ENCODE peak calls at places on chromosomes 12 and 14, in five cellular contexts. One of them, this sample, is unnamed.

GRCh38 chr12:34033628-34034296 is 11.5 kb downstream of the ALG10 start:
- DNase-seq in A549: peak
- DNase-seq in SK-N-SH: peak
- DNase-seq in K562: peak
- DNase-seq in GM12878: no peak
- DNase-seq in this sample: peak

GRCh38 chr12:100168562-100168961 is 25.9 kb upstream of the BLTP3B start:
- DNase-seq in A549: no peak
- DNase-seq in SK-N-SH: no peak
- DNase-seq in K562: no peak
- DNase-seq in GM12878: no peak
- DNase-seq in this sample: no peak

GRCh38 chr12:93451423-93452158 is 9.8 kb upstream of the UBE2N start:
- DNase-seq in A549: no peak
- DNase-seq in GM12878: no peak
- DNase-seq in K562: no peak
- DNase-seq in SK-N-SH: no peak
- DNase-seq in this sample: no peak

GRCh38 chr14:67559639-67560038 is 26.5 kb downstream of the PLEKHH1 start:
- DNase-seq in K562: no peak
- DNase-seq in SK-N-SH: no peak
- DNase-seq in GM12878: no peak
- DNase-seq in A549: no peak
- DNase-seq in this sample: no peak

GRCh38 chr12:24795699-24796385 is 153.1 kb downstream of the BCAT1 start:
- DNase-seq in A549: no peak
- DNase-seq in SK-N-SH: no peak
- DNase-seq in K562: no peak
- DNase-seq in GM12878: no peak
- DNase-seq in this sample: no peak

GRCh38 chr12:118292836-118293235 is 79.9 kb downstream of the TAOK3 start:
- DNase-seq in K562: no peak
- DNase-seq in SK-N-SH: no peak
- DNase-seq in A549: no peak
- DNase-seq in GM12878: no peak
- DNase-seq in this sample: no peak

GRCh38 chr14:95493976-95494375 is 22.5 kb downstream of the SYNE3 start:
- DNase-seq in GM12878: no peak
- DNase-seq in K562: no peak
- DNase-seq in SK-N-SH: no peak
- DNase-seq in A549: no peak
- DNase-seq in this sample: no peak

GRCh38 chr14:81219821-81220487 is 805 bp downstream of the GTF2A1 start:
- DNase-seq in A549: peak
- DNase-seq in K562: peak
- DNase-seq in GM12878: no peak
- DNase-seq in SK-N-SH: peak
- DNase-seq in this sample: peak

GRCh38 chr12:119154435-119154818 is 24.3 kb upstream of the HSPB8 start:
- DNase-seq in K562: peak
- DNase-seq in GM12878: no peak
- DNase-seq in SK-N-SH: peak
- DNase-seq in A549: peak
- DNase-seq in this sample: no peak

GRCh38 chr14:20680843-20681347 is 3.5 kb upstream of the RNASE4 start:
- DNase-seq in GM12878: no peak
- DNase-seq in A549: no peak
- DNase-seq in K562: peak
- DNase-seq in SK-N-SH: no peak
- DNase-seq in this sample: no peak

GRCh38 chr14:36238666-36239363 is 62.3 kb upstream of the PTCSC3 start:
- DNase-seq in K562: no peak
- DNase-seq in A549: no peak
- DNase-seq in GM12878: no peak
- DNase-seq in SK-N-SH: no peak
- DNase-seq in this sample: peak

GRCh38 chr14:20454359-20454644 is 310 bp downstream of the OSGEP start:
- DNase-seq in GM12878: no peak
- DNase-seq in K562: no peak
- DNase-seq in A549: peak
- DNase-seq in SK-N-SH: no peak
- DNase-seq in this sample: peak

GRCh38 chr14:70955543-70956480 is 48.6 kb downstream of the PCNX1 start:
- DNase-seq in GM12878: no peak
- DNase-seq in SK-N-SH: peak
- DNase-seq in A549: peak
- DNase-seq in K562: no peak
- DNase-seq in this sample: peak

GRCh38 chr14:55005071-55005470 is 21.8 kb downstream of the WDHD1 start:
- DNase-seq in SK-N-SH: no peak
- DNase-seq in K562: no peak
- DNase-seq in GM12878: no peak
- DNase-seq in A549: no peak
- DNase-seq in this sample: peak

GRCh38 chr14:71130491-71131179 is 223.4 kb downstream of the PCNX1 start:
- DNase-seq in K562: no peak
- DNase-seq in SK-N-SH: no peak
- DNase-seq in GM12878: peak
- DNase-seq in A549: no peak
- DNase-seq in this sample: peak

GRCh38 chr12:132417741-132418140 is 72.2 kb upstream of the FBRSL1 start:
- DNase-seq in GM12878: no peak
- DNase-seq in SK-N-SH: no peak
- DNase-seq in K562: no peak
- DNase-seq in A549: no peak
- DNase-seq in this sample: no peak

GRCh38 chr14:71632440-71632946 is 299.7 kb upstream of the RGS6 start:
- DNase-seq in K562: no peak
- DNase-seq in SK-N-SH: no peak
- DNase-seq in A549: no peak
- DNase-seq in GM12878: no peak
- DNase-seq in this sample: no peak

GRCh38 chr14:100578552-100578951 is 8.7 kb downstream of the BEGAIN start:
- DNase-seq in K562: no peak
- DNase-seq in A549: peak
- DNase-seq in GM12878: no peak
- DNase-seq in SK-N-SH: no peak
- DNase-seq in this sample: peak

GRCh38 chr14:20343855-20344205 is 395 bp downstream of the PARP2 start:
- DNase-seq in SK-N-SH: no peak
- DNase-seq in K562: no peak
- DNase-seq in A549: no peak
- DNase-seq in GM12878: no peak
- DNase-seq in this sample: peak

GRCh38 chr14:32417956-32418552 is 89.0 kb downstream of the AKAP6 start:
- DNase-seq in K562: no peak
- DNase-seq in GM12878: no peak
- DNase-seq in SK-N-SH: no peak
- DNase-seq in A549: peak
- DNase-seq in this sample: peak

GRCh38 chr12:79765157-79765556 is 74.4 kb upstream of the PAWR start:
- DNase-seq in SK-N-SH: no peak
- DNase-seq in A549: no peak
- DNase-seq in GM12878: no peak
- DNase-seq in K562: no peak
- DNase-seq in this sample: no peak

GRCh38 chr12:64680235-64680634 is 69.9 kb downstream of the RASSF3 start:
- DNase-seq in K562: peak
- DNase-seq in GM12878: no peak
- DNase-seq in SK-N-SH: no peak
- DNase-seq in A549: peak
- DNase-seq in this sample: no peak

GRCh38 chr12:132484891-132485441 is 5.0 kb upstream of the FBRSL1 start:
- DNase-seq in A549: no peak
- DNase-seq in GM12878: no peak
- DNase-seq in SK-N-SH: no peak
- DNase-seq in K562: no peak
- DNase-seq in this sample: no peak

GRCh38 chr14:90288646-90289355 is 32.4 kb downstream of the PSMC1 start:
- DNase-seq in GM12878: no peak
- DNase-seq in SK-N-SH: no peak
- DNase-seq in K562: no peak
- DNase-seq in A549: no peak
- DNase-seq in this sample: peak

GRCh38 chr14:23569443-23570151 is 2.0 kb upstream of the AP1G2 start:
- DNase-seq in A549: peak
- DNase-seq in K562: peak
- DNase-seq in SK-N-SH: peak
- DNase-seq in GM12878: no peak
- DNase-seq in this sample: no peak

GRCh38 chr12:55718650-55719275 is 1.4 kb upstream of the RDH5 start:
- DNase-seq in A549: no peak
- DNase-seq in K562: no peak
- DNase-seq in GM12878: no peak
- DNase-seq in SK-N-SH: no peak
- DNase-seq in this sample: no peak

GRCh38 chr14:90644882-90645281 is 171.3 kb downstream of the TTC7B start:
- DNase-seq in SK-N-SH: no peak
- DNase-seq in K562: no peak
- DNase-seq in A549: no peak
- DNase-seq in GM12878: no peak
- DNase-seq in this sample: peak

GRCh38 chr12:88834226-88834625 is 254.0 kb upstream of the KITLG start:
- DNase-seq in GM12878: no peak
- DNase-seq in A549: no peak
- DNase-seq in SK-N-SH: no peak
- DNase-seq in K562: no peak
- DNase-seq in this sample: peak
- TF ChIP-seq RCOR1 in GM12878: no peak
- TF ChIP-seq RCOR1 in A549: no peak
- TF ChIP-seq RCOR1 in SK-N-SH: no peak
- TF ChIP-seq RCOR1 in K562: no peak
- TF ChIP-seq RCOR1 in this sample: no peak

DNA sequence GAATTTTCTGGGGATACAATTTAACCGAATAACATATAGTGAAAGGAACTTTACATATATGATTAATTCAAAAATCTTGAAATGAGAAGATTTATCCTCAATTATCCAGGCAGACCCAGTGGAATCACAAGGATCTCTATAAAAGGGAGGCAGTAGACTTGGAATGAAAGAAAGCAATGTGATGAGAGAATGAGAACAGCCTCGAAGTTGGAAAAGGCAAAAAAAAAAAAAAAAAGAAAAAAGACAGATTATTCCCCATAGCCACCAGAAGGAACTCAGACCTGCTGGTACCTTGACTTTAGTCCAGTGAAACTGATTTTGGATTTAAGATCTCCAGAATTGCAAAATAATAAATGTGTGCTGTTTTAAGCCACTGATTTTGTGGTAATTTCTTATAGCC is 416.3 kb upstream of the OR4E1 start:
- DNase-seq in K562: no peak
- DNase-seq in A549: no peak
- DNase-seq in SK-N-SH: no peak
- DNase-seq in GM12878: no peak
- DNase-seq in this sample: no peak
- TF ChIP-seq RCOR1 in K562: no peak
- TF ChIP-seq RCOR1 in A549: no peak
- TF ChIP-seq RCOR1 in SK-N-SH: no peak
- TF ChIP-seq RCOR1 in GM12878: no peak
- TF ChIP-seq RCOR1 in this sample: no peak

GRCh38 chr12:19276767-19277166 is 147.2 kb downstream of the PLEKHA5 start:
- DNase-seq in A549: no peak
- DNase-seq in GM12878: no peak
- DNase-seq in K562: no peak
- DNase-seq in SK-N-SH: no peak
- DNase-seq in this sample: no peak

GRCh38 chr12:19278407-19278806 is 148.9 kb downstream of the PLEKHA5 start:
- DNase-seq in SK-N-SH: no peak
- DNase-seq in GM12878: no peak
- DNase-seq in K562: no peak
- DNase-seq in A549: no peak
- DNase-seq in this sample: no peak

GRCh38 chr12:19277707-19278106 is 148.2 kb downstream of the PLEKHA5 start:
- DNase-seq in GM12878: no peak
- DNase-seq in K562: no peak
- DNase-seq in SK-N-SH: no peak
- DNase-seq in A549: no peak
- DNase-seq in this sample: no peak

GRCh38 chr12:19273482-19274330 is 144.2 kb downstream of the PLEKHA5 start:
- DNase-seq in A549: peak
- DNase-seq in GM12878: no peak
- DNase-seq in K562: no peak
- DNase-seq in SK-N-SH: peak
- DNase-seq in this sample: peak
- TF ChIP-seq RCOR1 in A549: no peak
- TF ChIP-seq RCOR1 in GM12878: no peak
- TF ChIP-seq RCOR1 in K562: no peak
- TF ChIP-seq RCOR1 in SK-N-SH: no peak
- TF ChIP-seq RCOR1 in this sample: no peak

GRCh38 chr12:16350682-16351081 is 3.2 kb downstream of the MGST1 start:
- DNase-seq in SK-N-SH: no peak
- DNase-seq in GM12878: no peak
- DNase-seq in A549: peak
- DNase-seq in K562: no peak
- DNase-seq in this sample: peak

GRCh38 chr12:16346931-16347330 is 514 bp upstream of the MGST1 start:
- DNase-seq in SK-N-SH: no peak
- DNase-seq in K562: no peak
- DNase-seq in A549: peak
- DNase-seq in GM12878: no peak
- DNase-seq in this sample: no peak

GRCh38 chr12:16348435-16349131 is 1.1 kb downstream of the MGST1 start:
- DNase-seq in A549: peak
- DNase-seq in K562: no peak
- DNase-seq in GM12878: peak
- DNase-seq in SK-N-SH: no peak
- DNase-seq in this sample: peak

GRCh38 chr12:16347391-16348298 is at the start of gene MGST1:
- DNase-seq in A549: peak
- DNase-seq in K562: peak
- DNase-seq in GM12878: peak
- DNase-seq in SK-N-SH: peak
- DNase-seq in this sample: peak

GRCh38 chr12:16349132-16349463 is 1.7 kb downstream of the MGST1 start:
- DNase-seq in SK-N-SH: no peak
- DNase-seq in K562: peak
- DNase-seq in A549: peak
- DNase-seq in GM12878: no peak
- DNase-seq in this sample: peak
- TF ChIP-seq RCOR1 in SK-N-SH: no peak
- TF ChIP-seq RCOR1 in K562: no peak
- TF ChIP-seq RCOR1 in A549: no peak
- TF ChIP-seq RCOR1 in GM12878: no peak
- TF ChIP-seq RCOR1 in this sample: peak

DNA sequence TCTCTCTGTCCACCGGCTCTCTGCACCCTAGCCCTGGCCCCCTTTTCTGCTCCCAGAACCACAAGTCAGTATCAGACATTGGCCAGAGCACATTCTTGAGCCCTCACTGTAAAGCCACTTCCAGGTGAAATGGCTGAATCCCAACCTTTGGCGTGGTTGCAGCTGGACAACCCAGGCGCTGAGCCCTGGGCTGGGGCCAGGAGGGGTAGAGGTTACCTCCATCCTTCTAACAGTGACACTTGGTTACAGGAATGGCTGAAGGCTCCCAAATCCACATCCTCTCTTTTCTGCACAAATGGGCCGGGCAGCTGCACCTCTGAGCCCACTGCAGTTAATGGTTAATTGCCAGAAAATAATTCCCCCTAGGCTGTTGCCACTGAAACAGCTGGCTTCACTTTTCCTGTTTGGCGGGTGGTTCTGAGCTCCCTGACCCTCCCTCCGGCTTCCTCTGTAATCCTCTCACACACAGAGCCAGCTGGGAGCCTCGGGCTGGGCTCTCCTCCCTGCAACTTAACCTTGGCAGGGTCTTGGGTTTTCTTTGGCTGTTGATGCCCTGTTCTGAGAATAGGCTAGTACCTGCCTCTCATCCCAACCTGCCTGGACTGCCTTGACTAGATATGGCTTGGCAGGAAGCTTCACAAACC is 44.1 kb downstream of the TSPAN11 start:
- DNase-seq in GM12878: no peak
- DNase-seq in K562: no peak
- DNase-seq in A549: no peak
- DNase-seq in SK-N-SH: peak
- DNase-seq in this sample: no peak
- TF ChIP-seq RCOR1 in GM12878: no peak
- TF ChIP-seq RCOR1 in K562: no peak
- TF ChIP-seq RCOR1 in A549: no peak
- TF ChIP-seq RCOR1 in SK-N-SH: no peak
- TF ChIP-seq RCOR1 in this sample: no peak